ENCODE peak calls at places on chromosomes 7 and 10, in eight cellular contexts. Q, F, L, K, B, S, P and D are unnamed samples.

GRCh38 chr7:117349545-117349944 is 26.7 kb upstream of the WNT2 start:
- DNase-seq in Q (no peak), F (no peak), L (no peak), K (no peak), B (no peak), S (no peak), P (no peak), D (no peak)

GRCh38 chr10:13853854-13854253 is 267.1 kb downstream of the PRPF18 start:
- DNase-seq in Q (no peak), F (peak; percentile 63), L (no peak), K (no peak), B (no peak), S (peak; percentile 36), P (no peak), D (no peak)

GRCh38 chr7:33650828-33651227 is 254.5 kb upstream of the BMPER start:
- DNase-seq in Q (no peak), F (no peak), L (no peak), K (peak; percentile 83), B (no peak), S (no peak), P (no peak), D (no peak)

GRCh38 chr7:6221340-6222319 is 50.8 kb downstream of the CYTH3 start:
- DNase-seq in Q (no peak), F (no peak), L (peak; percentile 45), K (no peak), B (peak; percentile 14), S (no peak), P (peak; percentile 74), D (peak; percentile 66)

GRCh38 chr7:151087247-151088018 is 1.2 kb downstream of the AGAP3 start:
- DNase-seq in Q (peak; percentile 51), F (peak; percentile 54), L (no peak), K (peak; percentile 84), B (no peak), S (peak; percentile 26), P (peak; percentile 36), D (peak; percentile 44)

GRCh38 chr10:34491666-34492065 is 323.4 kb downstream of the PARD3 start:
- DNase-seq in Q (peak; percentile 40), F (no peak), L (no peak), K (no peak), B (no peak), S (no peak), P (no peak), D (no peak)

GRCh38 chr7:36185732-36186131 is 32.7 kb downstream of the EEPD1 start:
- DNase-seq in Q (peak; percentile 59), F (no peak), L (no peak), K (peak; percentile 23), B (no peak), S (no peak), P (no peak), D (no peak)

GRCh38 chr7:83155407-83155806 is 7.3 kb downstream of the PCLO start:
- DNase-seq in Q (no peak), F (no peak), L (no peak), K (no peak), B (no peak), S (no peak), P (no peak), D (no peak)

GRCh38 chr10:86971146-86971991 is 3.1 kb downstream of the ADIRF start:
- DNase-seq in Q (peak; percentile 87), F (peak; percentile 89), L (peak; percentile 89), K (peak; percentile 95), B (peak; percentile 92), S (peak; percentile 93), P (peak; percentile 89), D (peak; percentile 87)

GRCh38 chr10:71274901-71275796 is 43.9 kb upstream of the SLC29A3 start:
- DNase-seq in Q (no peak), F (no peak), L (no peak), K (no peak), B (no peak), S (no peak), P (no peak), D (no peak)

GRCh38 chr10:78327778-78328591 is 294.3 kb downstream of the RPS24 start:
- DNase-seq in Q (no peak), F (no peak), L (no peak), K (no peak), B (no peak), S (no peak), P (no peak), D (no peak)

GRCh38 chr10:19917756-19918478 is 101.7 kb downstream of the PLXDC2 start:
- DNase-seq in Q (no peak), F (no peak), L (no peak), K (no peak), B (no peak), S (no peak), P (no peak), D (no peak)

GRCh38 chr10:88108115-88108610 is 244.7 kb downstream of the PTEN start:
- DNase-seq in Q (no peak), F (peak; percentile 20), L (no peak), K (no peak), B (no peak), S (no peak), P (no peak), D (no peak)

GRCh38 chr10:113880236-113880635 is 25.8 kb downstream of the NHLRC2 start:
- DNase-seq in Q (peak; percentile 11), F (no peak), L (no peak), K (no peak), B (no peak), S (no peak), P (no peak), D (no peak)

GRCh38 chr10:92849234-92849525 is 860 bp downstream of the EXOC6 start:
- DNase-seq in Q (no peak), F (no peak), L (no peak), K (no peak), B (no peak), S (no peak), P (no peak), D (no peak)

GRCh38 chr10:132881186-132881920 is 61.0 kb downstream of the CFAP46 start:
- DNase-seq in Q (no peak), F (no peak), L (no peak), K (no peak), B (no peak), S (no peak), P (no peak), D (no peak)

GRCh38 chr10:131210181-131210580 is 101.3 kb downstream of the TCERG1L start:
- DNase-seq in Q (no peak), F (no peak), L (no peak), K (no peak), B (no peak), S (no peak), P (no peak), D (no peak)

GRCh38 chr7:141251180-141251579 is 177.3 kb downstream of the TMEM178B start:
- DNase-seq in Q (no peak), F (no peak), L (no peak), K (no peak), B (no peak), S (no peak), P (no peak), D (no peak)

GRCh38 chr10:191703-192518 is 56.7 kb downstream of the ZMYND11 start:
- DNase-seq in Q (peak; percentile 7), F (no peak), L (no peak), K (peak; percentile 89), B (no peak), S (peak; percentile 13), P (no peak), D (no peak)

GRCh38 chr7:131106681-131107342 is 220.9 kb upstream of the MKLN1 start:
- DNase-seq in Q (peak; percentile 44), F (peak; percentile 71), L (peak; percentile 88), K (peak; percentile 55), B (peak; percentile 45), S (peak; percentile 50), P (peak; percentile 74), D (peak; percentile 72)

GRCh38 chr7:147249956-147250355 is 1133.4 kb downstream of the CNTNAP2 start:
- DNase-seq in Q (no peak), F (no peak), L (no peak), K (no peak), B (no peak), S (no peak), P (no peak), D (no peak)

GRCh38 chr7:22117222-22117621 is 171.5 kb upstream of the CDCA7L start:
- DNase-seq in Q (no peak), F (no peak), L (no peak), K (no peak), B (no peak), S (no peak), P (no peak), D (no peak)

GRCh38 chr10:79313911-79314439 is 33.3 kb upstream of the PPIF start:
- DNase-seq in Q (no peak), F (no peak), L (no peak), K (no peak), B (no peak), S (no peak), P (no peak), D (no peak)

GRCh38 chr10:103600956-103601569 is 107.6 kb downstream of the NEURL1 start:
- DNase-seq in Q (no peak), F (no peak), L (no peak), K (no peak), B (no peak), S (no peak), P (no peak), D (no peak)

GRCh38 chr10:128070721-128071416 is 55.4 kb downstream of the MKI67 start:
- DNase-seq in Q (no peak), F (no peak), L (no peak), K (no peak), B (no peak), S (no peak), P (no peak), D (no peak)

DNA sequence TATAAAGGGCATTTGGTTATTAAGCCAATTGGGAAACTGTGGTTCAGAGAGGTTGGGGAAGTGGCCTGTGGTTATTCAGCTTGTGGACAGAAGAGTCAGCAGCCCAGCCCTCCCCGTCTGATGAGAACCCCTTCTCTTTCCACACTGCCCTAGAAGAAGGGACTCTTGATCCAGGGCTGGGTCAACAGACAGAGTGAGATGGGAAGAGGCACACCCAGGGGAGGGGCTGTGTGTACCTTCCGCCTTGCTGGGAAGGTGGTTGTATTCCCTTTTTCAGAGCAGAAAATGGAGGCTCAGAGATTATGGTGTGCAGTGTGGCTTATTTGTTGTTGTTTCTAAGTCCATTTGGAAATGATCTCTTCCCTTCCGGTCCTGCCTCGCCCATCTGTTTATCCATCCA is 103.4 kb downstream of the GRK5 start:
- DNase-seq in Q (no peak), F (no peak), L (no peak), K (no peak), B (no peak), S (no peak), P (no peak), D (no peak)
- H3K4me1 ChIP-seq in Q (peaks cover 30% of the 10 kb centered on the region), F (peaks cover 41% of the 10 kb centered on the region), L (peaks cover 49% of the 10 kb centered on the region), K (peaks cover 25% of the 10 kb centered on the region), B (peaks cover 43% of the 10 kb centered on the region), S (peaks cover 4% of the 10 kb centered on the region), P (peaks cover 52% of the 10 kb centered on the region), D (peaks cover 55% of the 10 kb centered on the region)

GRCh38 chr7:102216573-102217314 is 69.9 kb upstream of the SH2B2 start:
- DNase-seq in Q (no peak), F (no peak), L (no peak), K (no peak), B (no peak), S (no peak), P (no peak), D (no peak)
- H3K4me3 ChIP-seq in Q (no peak overlapping the region), F (no peak overlapping the region), L (no peak overlapping the region), K (no peak overlapping the region), B (no peak overlapping the region), S (no peak overlapping the region), P (no peak overlapping the region), D (no peak overlapping the region)

GRCh38 chr7:71649812-71650211 is 517.9 kb downstream of the GALNT17 start:
- DNase-seq in Q (no peak), F (no peak), L (no peak), K (no peak), B (no peak), S (no peak), P (no peak), D (no peak)
- H3K4me1 ChIP-seq in Q (no peaks in the 10 kb centered on the region), F (no peaks in the 10 kb centered on the region), L (no peaks in the 10 kb centered on the region), K (no peaks in the 10 kb centered on the region), B (no peaks in the 10 kb centered on the region), S (no peaks in the 10 kb centered on the region), P (no peaks in the 10 kb centered on the region), D (no peaks in the 10 kb centered on the region)

GRCh38 chr10:80485410-80486135 is 31.5 kb downstream of the TSPAN14 start:
- DNase-seq in Q (no peak), F (no peak), L (no peak), K (no peak), B (no peak), S (no peak), P (no peak), D (no peak)
- H3K4me3 ChIP-seq in Q (no peak overlapping the region), F (no peak overlapping the region), L (peak overlapping the region; percentile 16), K (no peak overlapping the region), B (peak overlapping the region; percentile 22), S (no peak overlapping the region), P (peak overlapping the region; percentile 16), D (peak overlapping the region; percentile 77)